ENCODE peak calls at places on chromosome 21, in five cellular contexts. A is stimulated activated CD4-positive, alpha-beta T cell treated with anti-CD3 and anti-CD28 coated beads, Interleukin-15, amount 100 ng/mL, for 1 hour; L is iPS-NIHi11; V is cardiac fibroblast; U is left lung. O is an unnamed sample.

GRCh38 chr21:44013380-44014088 is 1.4 kb downstream of the TRAPPC10 start:
- DNase-seq in L (no peak), A (no peak), V (no peak), U (no peak), O (peak; percentile 37)

GRCh38 chr21:31780944-31781343 is 49.0 kb upstream of the SCAF4 start:
- DNase-seq in U (no peak), A (no peak), V (no peak), L (no peak), O (no peak)

GRCh38 chr21:46500224-46500861 is 41.7 kb downstream of the DIP2A start:
- DNase-seq in U (no peak), A (no peak), L (no peak), V (peak; percentile 39), O (peak; percentile 34)

GRCh38 chr21:38921511-38922215 is 115.9 kb downstream of the ETS2 start:
- DNase-seq in U (no peak), A (no peak), L (no peak), V (no peak), O (no peak)

GRCh38 chr21:31142600-31142999 is 104.3 kb upstream of the KRTAP19-8 start:
- DNase-seq in L (no peak), A (no peak), V (no peak), U (no peak), O (no peak)

GRCh38 chr21:20999567-21000169 is 1.5 kb downstream of the NCAM2 start:
- DNase-seq in V (peak; percentile 74), A (no peak), U (no peak), L (peak; percentile 53), O (peak; percentile 46)

GRCh38 chr21:36202721-36203602 is 46.3 kb downstream of the DOP1B start:
- DNase-seq in A (no peak), U (no peak), V (peak; percentile 43), L (no peak), O (no peak)

GRCh38 chr21:46572850-46573249 is 32.0 kb downstream of the S100B start:
- DNase-seq in V (no peak), L (no peak), A (no peak), U (no peak), O (no peak)

GRCh38 chr21:21301013-21301412 is 302.8 kb downstream of the NCAM2 start:
- DNase-seq in U (no peak), V (no peak), L (no peak), A (no peak), O (no peak)

GRCh38 chr21:31410763-31411278 is 66.8 kb upstream of the TIAM1 start:
- DNase-seq in U (no peak), L (no peak), V (no peak), A (no peak), O (no peak)

GRCh38 chr21:27346041-27346448 is 379.2 kb upstream of the ADAMTS5 start:
- DNase-seq in A (no peak), L (no peak), V (peak; percentile 81), U (no peak), O (no peak)

GRCh38 chr21:21030311-21030710 is 32.1 kb downstream of the NCAM2 start:
- DNase-seq in V (no peak), A (no peak), U (no peak), L (no peak), O (no peak)

GRCh38 chr21:33023574-33024277 is 2.0 kb upstream of the OLIG2 start:
- DNase-seq in A (no peak), U (peak; percentile 84), L (no peak), V (no peak), O (no peak)

GRCh38 chr21:14706712-14707111 is 160.6 kb upstream of the SAMSN1 start:
- DNase-seq in U (no peak), V (no peak), A (no peak), L (no peak), O (no peak)

GRCh38 chr21:42941696-42942085 is 16.3 kb upstream of the ERVH48-1 start:
- DNase-seq in U (no peak), V (no peak), A (no peak), L (no peak), O (no peak)